ENCODE peak calls at places on chromosomes 16 and 17, in five cellular contexts. P is left ventricle myocardium inferior; H is tibial nerve; Q is uterus; A is naive thymus-derived CD4-positive, alpha-beta T cell. Y is an unnamed sample. For H3K9me3 and H3K4me1, the result is how much of the 10 kb centered on the place peaks cover.

GRCh38 chr16:68644715-68645493 is at the start of gene CDH3:
- DNase-seq in P (no peak), H (no peak), A (peak), Q (peak), Y (peak)

GRCh38 chr16:13902677-13903076 is 17.3 kb upstream of the ERCC4 start:
- DNase-seq in A (no peak), H (no peak), Q (no peak), P (no peak), Y (no peak)

GRCh38 chr16:69476920-69477418 is 52.5 kb downstream of the CYB5B start:
- DNase-seq in P (no peak), Q (no peak), H (no peak), A (no peak), Y (no peak)

GRCh38 chr16:9647981-9648701 is 534.1 kb downstream of the GRIN2A start:
- DNase-seq in Q (no peak), A (no peak), P (no peak), H (peak), Y (no peak)

GRCh38 chr17:29731589-29731929 is 108.8 kb upstream of the CORO6 start:
- DNase-seq in Q (no peak), P (no peak), A (no peak), H (no peak), Y (no peak)

GRCh38 chr17:6279659-6280058 is 155.3 kb downstream of the AIPL1 start:
- DNase-seq in P (no peak), H (no peak), A (no peak), Q (no peak), Y (peak)

GRCh38 chr17:66952031-66952524 is 12.4 kb upstream of the CACNG4 start:
- DNase-seq in Q (peak), P (no peak), H (no peak), A (no peak), Y (peak)

GRCh38 chr16:74607967-74608356 is 1.0 kb upstream of the GLG1 start:
- DNase-seq in A (no peak), H (no peak), P (no peak), Q (no peak), Y (no peak)

GRCh38 chr17:58344047-58344790 is 7.8 kb downstream of the SUPT4H1 start:
- DNase-seq in Q (no peak), H (no peak), P (no peak), A (peak), Y (no peak)

GRCh38 chr17:77644981-77645380 is 313.5 kb upstream of the TNRC6C start:
- DNase-seq in H (no peak), P (no peak), A (no peak), Q (no peak), Y (no peak)

GRCh38 chr17:82412535-82413520 is 5.3 kb upstream of the HEXD start:
- DNase-seq in Q (no peak), H (no peak), A (no peak), P (no peak), Y (peak)

GRCh38 chr17:20611314-20611713 is 31.8 kb downstream of the CDRT15L2 start:
- DNase-seq in P (no peak), A (no peak), Q (no peak), H (no peak), Y (no peak)

GRCh38 chr17:57620576-57620975 is 124.5 kb downstream of the CCDC182 start:
- DNase-seq in Q (no peak), A (no peak), H (no peak), P (no peak), Y (no peak)

GRCh38 chr17:42051645-42052044 is 1.2 kb upstream of the C17orf113 start:
- DNase-seq in P (no peak), H (no peak), Q (no peak), A (no peak), Y (no peak)

GRCh38 chr17:1730345-1731193 is 6.1 kb downstream of the WDR81 start:
- DNase-seq in A (no peak), Q (peak), H (peak), P (peak), Y (peak)

GRCh38 chr17:33273271-33273670 is 19.8 kb downstream of the ASIC2 start:
- DNase-seq in A (no peak), H (no peak), P (no peak), Q (no peak), Y (no peak)

GRCh38 chr17:49209061-49209571 is 1.3 kb downstream of the GNGT2 start:
- DNase-seq in A (no peak), P (no peak), H (no peak), Q (no peak), Y (no peak)

GRCh38 chr16:89525146-89525913 is 17.1 kb downstream of the SPG7 start:
- DNase-seq in Q (no peak), A (no peak), P (peak), H (no peak), Y (no peak)

GRCh38 chr17:82031885-82032627 is 578 bp downstream of the RAC3 start:
- DNase-seq in Q (no peak), H (no peak), P (no peak), A (no peak), Y (no peak)

GRCh38 chr16:78005881-78006280 is 16.5 kb upstream of the CLEC3A start:
- DNase-seq in P (no peak), A (no peak), Q (no peak), H (no peak), Y (no peak)

GRCh38 chr16:22948058-22948602 is 134.2 kb downstream of the HS3ST2 start:
- DNase-seq in H (no peak), A (no peak), P (no peak), Q (peak), Y (no peak)

GRCh38 chr17:78645421-78646295 is 68.5 kb upstream of the DNAH17 start:
- DNase-seq in A (peak), P (peak), Q (no peak), H (peak), Y (no peak)

GRCh38 chr16:53434436-53435065 is at the start of gene RBL2:
- DNase-seq in A (peak), H (peak), Q (peak), P (peak), Y (peak)

GRCh38 chr17:45357364-45357997 is 40.7 kb upstream of the MAP3K14 start:
- DNase-seq in P (no peak), A (no peak), Q (no peak), H (no peak), Y (no peak)

GRCh38 chr16:84423416-84423837 is 55.1 kb downstream of the ATP2C2 start:
- DNase-seq in H (no peak), Q (no peak), P (no peak), A (no peak), Y (no peak)

GRCh38 chr17:40809721-40810421 is 10.1 kb upstream of the KRT28 start:
- DNase-seq in Q (no peak), H (no peak), A (no peak), P (no peak), Y (no peak)

DNA sequence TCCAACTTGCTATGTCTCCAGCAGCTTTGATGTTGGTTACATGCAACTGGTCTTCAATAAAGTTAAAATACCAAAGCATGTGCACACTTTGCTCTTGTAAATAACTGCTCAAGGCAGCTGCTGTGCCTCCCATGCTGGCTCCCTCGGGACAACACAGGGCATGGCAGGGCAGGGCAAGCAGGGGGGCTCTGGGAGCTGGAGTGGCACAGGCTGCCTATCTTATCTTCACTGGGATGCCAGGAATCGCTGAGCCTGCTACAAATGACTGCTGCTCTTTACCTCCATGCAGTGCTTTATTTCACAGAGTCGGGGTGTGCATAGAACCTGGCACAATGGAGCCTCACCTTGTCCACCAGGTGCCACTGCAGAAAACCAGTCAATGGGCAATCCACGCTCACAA is 21.8 kb downstream of the PEMT start:
- DNase-seq in H (no peak), A (no peak), P (peak), Q (no peak), Y (no peak)
- H3K27ac ChIP-seq in H (no peak), A (no peak), P (peak), Q (no peak), Y (no peak)

GRCh38 chr17:5184284-5184683 is 7.4 kb downstream of the ZNF594 start:
- DNase-seq in Q (no peak), P (no peak), A (no peak), H (no peak), Y (no peak)
- H3K9me3 ChIP-seq in Q (under half), P (half or more), A (half or more), H (half or more), Y (half or more)

DNA sequence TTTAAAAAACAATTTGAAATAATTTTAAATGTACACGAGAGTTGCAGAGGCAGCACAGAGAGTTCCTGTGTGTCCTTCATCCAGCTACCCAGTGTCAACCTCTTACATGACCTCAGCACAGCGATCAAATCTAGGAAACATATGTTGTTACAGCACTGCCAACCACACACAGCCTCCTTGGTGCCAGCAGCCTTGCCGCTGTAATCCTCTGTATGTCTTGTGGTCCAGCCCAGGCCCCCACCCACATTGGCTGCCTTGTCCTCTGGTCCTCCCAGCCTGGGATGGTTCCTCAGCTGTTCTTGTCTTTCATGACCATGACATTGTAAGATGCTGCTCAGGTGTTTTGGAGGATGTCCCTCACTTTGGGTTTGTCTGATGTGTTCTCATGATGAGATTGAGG is 178.0 kb downstream of the RPTOR start:
- DNase-seq in P (no peak), Q (no peak), A (no peak), H (no peak), Y (no peak)
- H3K4me1 ChIP-seq in P (under half), Q (under half), A (under half), H (under half), Y (half or more)

DNA sequence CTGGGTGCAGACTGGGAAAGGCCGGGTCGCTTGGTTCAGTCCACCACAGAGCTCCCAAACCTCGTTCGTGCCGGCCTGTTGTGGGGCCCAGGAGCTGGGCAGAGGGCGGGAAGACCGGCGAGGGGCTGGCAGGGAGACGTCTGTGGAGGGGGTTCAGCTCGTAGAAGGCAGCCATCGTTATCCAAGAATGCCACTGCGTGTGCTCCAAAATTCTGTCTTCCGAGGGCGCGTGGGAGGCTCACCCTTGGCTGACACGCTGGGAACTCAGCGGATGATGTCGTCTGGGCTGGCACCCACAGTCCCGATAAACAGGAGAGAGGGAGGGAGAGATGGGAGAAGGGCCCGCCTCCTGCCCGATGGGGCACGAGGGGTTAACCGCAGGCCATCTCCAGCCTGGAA is 103.1 kb downstream of the FOXL1 start:
- DNase-seq in P (peak), Q (peak), H (no peak), A (no peak), Y (no peak)
- H3K27ac ChIP-seq in P (peak), Q (peak), H (no peak), A (no peak), Y (no peak)

GRCh38 chr17:61619953-61620352 is 28.9 kb upstream of the NACA2 start:
- DNase-seq in Q (no peak), A (no peak), P (no peak), H (no peak), Y (no peak)
- H3K9me3 ChIP-seq in Q (under half), A (under half), P (under half), H (under half), Y (under half)

DNA sequence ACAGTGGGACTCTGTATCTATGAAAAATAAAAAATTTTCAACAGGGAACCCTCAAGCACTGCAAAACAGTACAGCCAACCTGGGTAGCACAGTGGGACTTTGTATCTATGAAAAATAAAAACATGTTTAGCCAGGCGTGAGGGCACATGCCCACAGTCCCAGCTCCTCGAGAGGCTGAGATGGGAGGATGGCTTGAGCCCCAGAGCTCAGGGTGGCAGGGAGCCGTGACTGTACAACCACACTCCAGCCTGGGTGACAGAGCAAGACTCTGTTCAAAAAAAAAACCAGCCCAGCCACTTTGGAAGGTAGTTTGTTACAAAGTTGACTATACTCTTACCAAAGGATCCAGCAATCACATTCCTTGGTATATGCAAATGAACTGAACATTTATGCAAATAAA is 5.3 kb downstream of the RPH3AL start:
- DNase-seq in A (no peak), H (no peak), Q (no peak), P (no peak), Y (no peak)
- H3K4me1 ChIP-seq in A (under half), H (under half), Q (under half), P (under half), Y (under half)

GRCh38 chr16:3142770-3143169 is 7.9 kb downstream of the ZNF213 start:
- DNase-seq in P (no peak), A (no peak), H (no peak), Q (no peak), Y (no peak)

GRCh38 chr16:3142327-3142726 is 7.5 kb downstream of the ZNF213 start:
- DNase-seq in P (no peak), H (no peak), A (no peak), Q (no peak), Y (no peak)

GRCh38 chr16:3143189-3143588 is 8.4 kb downstream of the ZNF213 start:
- DNase-seq in Q (no peak), H (no peak), P (no peak), A (no peak), Y (no peak)

GRCh38 chr16:3140603-3141427 is 6.0 kb downstream of the ZNF213 start:
- DNase-seq in Q (no peak), A (no peak), H (no peak), P (no peak), Y (no peak)

DNA sequence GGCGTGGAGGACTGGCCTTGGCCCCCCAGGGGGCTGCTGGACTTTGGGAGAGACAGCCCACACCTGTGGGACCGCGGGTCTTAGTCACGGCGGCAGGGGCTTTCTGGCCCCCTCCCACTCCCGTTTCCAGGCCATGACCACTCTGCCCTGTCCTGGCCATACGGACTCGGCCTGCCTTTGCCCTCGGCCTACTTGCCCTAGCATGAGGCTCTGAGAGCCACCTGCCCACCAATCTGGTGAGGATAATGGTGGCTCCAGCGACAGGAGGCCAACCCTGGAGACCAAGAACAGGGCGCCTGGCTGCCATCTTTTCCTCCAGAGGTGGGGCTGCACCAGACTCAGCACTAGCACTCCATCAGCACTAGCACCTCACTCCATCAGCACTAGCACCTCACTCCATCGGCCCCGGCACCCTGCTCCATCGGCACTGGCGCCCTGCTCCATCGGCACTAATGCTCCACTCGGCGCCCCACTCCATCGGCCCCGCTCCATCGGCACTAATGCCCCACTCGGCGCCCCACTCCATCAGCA is 7.0 kb downstream of the ZNF213 start:
- DNase-seq in P (no peak), H (no peak), Q (no peak), A (no peak), Y (no peak)
- H3K27ac ChIP-seq in P (no peak), H (no peak), Q (no peak), A (no peak), Y (no peak)

Y was measured in RWPE2.